ENCODE peak calls at places on chromosomes 11 and 22, in eight cellular contexts. U is SJCRH30; J is upper lobe of right lung; T is OCI-LY7; H is H9; Q is naive thymus-derived CD4-positive, alpha-beta T cell; N is heart right ventricle; S is lower lobe of right lung. L is an unnamed sample.

GRCh38 chr11:3123316-3123715 is 41.8 kb downstream of the OSBPL5 start:
- DNase-seq in H (peak; percentile 22), S (peak; percentile 56), U (no peak), N (peak; percentile 73), Q (no peak), J (peak; percentile 68), T (no peak), L (no peak)

GRCh38 chr22:17368727-17369552 is at the start of gene CECR2:
- DNase-seq in Q (no peak), S (peak; percentile 72), N (peak; percentile 63), U (peak; percentile 83), T (peak; percentile 71), H (peak; percentile 86), J (peak; percentile 86), L (peak; percentile 67)

GRCh38 chr22:46267431-46268279 is at the start of gene TTC38:
- DNase-seq in H (peak; percentile 89), Q (peak; percentile 40), T (no peak), U (peak; percentile 91), J (peak; percentile 96), N (peak; percentile 96), S (peak; percentile 95), L (peak; percentile 90)

GRCh38 chr11:77387701-77388100 is 86.2 kb downstream of the PAK1 start:
- DNase-seq in T (no peak), Q (no peak), J (no peak), H (no peak), U (no peak), N (no peak), S (no peak), L (no peak)

GRCh38 chr11:102177974-102178631 is 67.9 kb downstream of the YAP1 start:
- DNase-seq in S (no peak), H (no peak), J (no peak), T (no peak), Q (no peak), U (no peak), N (no peak), L (no peak)

GRCh38 chr22:26589367-26589844 is 526 bp downstream of the TPST2 start:
- DNase-seq in Q (peak; percentile 14), J (peak; percentile 72), U (peak; percentile 32), S (peak; percentile 66), N (peak; percentile 24), H (no peak), T (peak; percentile 28), L (peak; percentile 51)

GRCh38 chr11:83257638-83258229 is 28.4 kb downstream of the CCDC90B start:
- DNase-seq in H (no peak), U (peak; percentile 41), Q (no peak), N (no peak), S (no peak), T (no peak), J (no peak), L (no peak)

GRCh38 chr11:109264128-109264527 is 157.9 kb upstream of the C11orf87 start:
- DNase-seq in Q (no peak), U (no peak), S (no peak), T (no peak), H (no peak), J (no peak), N (no peak), L (no peak)

GRCh38 chr11:79174045-79175008 is 266.5 kb downstream of the TENM4 start:
- DNase-seq in N (no peak), S (no peak), U (peak; percentile 15), J (no peak), H (peak; percentile 62), T (no peak), Q (no peak), L (no peak)

GRCh38 chr11:71551711-71552110 is 3.5 kb downstream of the KRTAP5-9 start:
- DNase-seq in Q (no peak), N (no peak), U (no peak), H (no peak), S (no peak), J (no peak), T (no peak), L (no peak)

GRCh38 chr22:40410731-40411505 is 40.5 kb downstream of the SGSM3 start:
- DNase-seq in J (peak; percentile 53), N (no peak), Q (no peak), U (no peak), T (no peak), H (no peak), S (no peak), L (no peak)

GRCh38 chr11:26333906-26334305 is 2.0 kb downstream of the ANO3 start:
- DNase-seq in J (no peak), S (no peak), H (no peak), Q (no peak), N (no peak), T (no peak), U (no peak), L (peak; percentile 61)

GRCh38 chr11:130163346-130164220 is 4.0 kb downstream of the ST14 start:
- DNase-seq in J (no peak), H (no peak), N (no peak), T (peak; percentile 70), Q (no peak), U (no peak), S (peak; percentile 66), L (no peak)

GRCh38 chr11:32172771-32173170 is 81.9 kb downstream of the RCN1 start:
- DNase-seq in N (no peak), U (no peak), T (no peak), Q (no peak), S (no peak), H (no peak), J (no peak), L (peak; percentile 28)

GRCh38 chr22:35154937-35155387 is 89.0 kb downstream of the ISX start:
- DNase-seq in H (peak; percentile 93), Q (no peak), S (peak; percentile 56), J (peak; percentile 68), N (peak; percentile 37), T (peak; percentile 36), U (peak; percentile 57), L (peak; percentile 82)

GRCh38 chr22:29116397-29117123 is 43.7 kb downstream of the KREMEN1 start:
- DNase-seq in N (no peak), H (no peak), U (no peak), J (no peak), Q (no peak), S (no peak), T (no peak), L (no peak)

GRCh38 chr11:63917685-63918523 is 940 bp upstream of the RCOR2 start:
- DNase-seq in T (peak; percentile 48), U (peak; percentile 88), N (peak; percentile 81), Q (no peak), H (peak; percentile 93), S (no peak), J (no peak), L (peak; percentile 89)

DNA sequence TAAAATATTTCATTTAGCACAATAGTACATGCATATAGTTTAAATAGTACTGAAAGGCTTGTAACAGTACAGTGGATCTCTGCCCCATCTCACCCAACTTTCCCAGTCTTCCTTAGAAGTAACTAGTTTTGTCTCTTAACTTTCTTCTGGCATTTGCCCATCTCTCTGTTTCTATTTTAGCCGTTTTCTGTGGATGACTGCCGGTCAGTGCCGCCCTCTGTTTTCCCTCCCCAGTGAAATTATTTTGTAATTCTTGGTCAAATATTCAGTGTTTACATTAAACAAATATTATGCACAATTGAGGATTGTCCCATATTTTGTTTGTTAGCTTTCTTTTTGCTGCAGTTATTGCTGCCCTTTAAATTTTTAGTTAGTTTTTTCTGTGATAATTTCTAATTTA is 8.3 kb downstream of the PDHX start:
- DNase-seq in N (no peak), T (no peak), S (no peak), Q (no peak), U (no peak), J (no peak), H (no peak), L (no peak)
- H3K27ac ChIP-seq in N (no peak overlapping the region), T (no peak overlapping the region), S (no peak overlapping the region), Q (no peak overlapping the region), U (no peak overlapping the region), J (no peak overlapping the region), H (no peak overlapping the region), L (peak overlapping the region; percentile 39)

DNA sequence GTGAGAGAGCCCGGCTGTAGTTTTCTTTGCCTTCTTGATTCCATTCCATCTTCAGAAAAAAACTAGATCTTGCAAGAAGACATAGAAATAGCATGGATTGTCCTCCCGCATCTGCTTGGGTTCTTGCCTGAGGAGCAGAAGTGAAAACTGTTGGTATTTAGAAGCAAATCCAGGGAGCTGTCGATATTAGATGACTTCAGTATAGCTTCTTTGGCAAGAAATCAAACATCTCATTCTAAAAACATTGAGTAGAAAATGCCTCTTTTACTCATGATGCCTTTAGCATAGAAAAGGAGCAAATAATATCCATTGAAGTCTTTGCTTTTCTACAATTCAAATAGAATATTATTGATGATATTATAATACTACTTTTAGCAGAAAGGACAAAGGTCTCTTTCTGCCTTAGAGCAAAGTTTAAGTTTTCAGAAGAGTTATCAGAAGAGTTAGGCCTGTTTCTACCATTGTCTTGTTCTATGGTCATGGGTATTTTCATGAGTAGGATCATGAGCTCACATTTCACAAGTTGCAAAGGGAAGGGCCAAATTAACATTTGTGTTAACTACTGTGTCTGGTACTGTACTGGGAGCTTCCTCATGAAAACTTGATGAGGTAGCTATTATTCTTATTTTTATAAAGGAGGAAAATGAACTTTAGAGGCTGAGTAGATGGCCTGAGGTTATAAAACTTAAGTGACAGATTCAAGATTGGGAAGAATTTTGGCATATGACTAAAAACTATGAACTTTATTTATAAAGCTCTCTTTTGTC is 49.7 kb downstream of the EXT2 start:
- DNase-seq in H (no peak), T (no peak), J (no peak), N (no peak), S (no peak), Q (no peak), U (no peak), L (no peak)
- H3K4me1 ChIP-seq in H (no peaks in the 10 kb centered on the region), T (no peaks in the 10 kb centered on the region), J (no peaks in the 10 kb centered on the region), N (peaks cover 88% of the 10 kb centered on the region), S (no peaks in the 10 kb centered on the region), Q (no peaks in the 10 kb centered on the region), U (peaks cover 5% of the 10 kb centered on the region), L (peaks cover 17% of the 10 kb centered on the region)

GRCh38 chr11:61765550-61766253 is 13.3 kb downstream of the MYRF start:
- DNase-seq in H (no peak), Q (no peak), U (no peak), J (no peak), S (no peak), N (no peak), T (no peak), L (no peak)

GRCh38 chr11:61768376-61769076 is 16.1 kb downstream of the MYRF start:
- DNase-seq in H (no peak), U (no peak), Q (no peak), S (no peak), J (no peak), T (no peak), N (no peak), L (no peak)

GRCh38 chr11:61763930-61764605 is 11.6 kb downstream of the MYRF start:
- DNase-seq in Q (no peak), U (no peak), H (no peak), N (no peak), J (no peak), S (no peak), T (no peak), L (no peak)

GRCh38 chr11:61764606-61765260 is 12.3 kb downstream of the MYRF start:
- DNase-seq in N (no peak), H (no peak), U (no peak), T (no peak), S (no peak), J (no peak), Q (no peak), L (peak; percentile 85)

GRCh38 chr11:61766353-61766841 is 14.0 kb downstream of the MYRF start:
- DNase-seq in N (no peak), Q (no peak), T (no peak), H (no peak), S (peak; percentile 69), U (no peak), J (no peak), L (no peak)
- H3K27ac ChIP-seq in N (no peak overlapping the region), Q (no peak overlapping the region), T (no peak overlapping the region), H (no peak overlapping the region), S (peak overlapping the region; percentile 18), U (no peak overlapping the region), J (no peak overlapping the region), L (peak overlapping the region; percentile 52)

GRCh38 chr22:25395915-25396314 is 168.6 kb upstream of the GRK3 start:
- DNase-seq in H (no peak), S (no peak), U (peak; percentile 37), Q (no peak), J (no peak), N (no peak), T (no peak), L (no peak)
- H3K4me1 ChIP-seq in H (no peaks in the 10 kb centered on the region), S (peaks cover 38% of the 10 kb centered on the region), U (peaks cover 28% of the 10 kb centered on the region), Q (no peaks in the 10 kb centered on the region), J (peaks cover 12% of the 10 kb centered on the region), N (peaks cover 56% of the 10 kb centered on the region), T (peaks cover 21% of the 10 kb centered on the region), L (no peaks in the 10 kb centered on the region)

L was measured in cardiac muscle cell.